ENCODE peak calls at places on chromosomes 2 and 18, in seven cellular contexts. P is substantia nigra; I is H54; W is stimulated activated CD4-positive, alpha-beta T cell treated with anti-CD3 and anti-CD28 coated beads, Interleukin-2, amount 100 ng/mL, for 24 hours; R is Daoy; O is HT1080; T is fibroblast of mammary gland. U is an unnamed sample.

GRCh38 chr2:12284487-12284886 is 432.2 kb upstream of the TRIB2 start:
- DNase-seq in P (no peak), I (no peak), W (no peak), R (peak; percentile 49), O (peak; percentile 65), T (peak; percentile 80), U (no peak)

GRCh38 chr2:88585969-88586368 is 41.3 kb downstream of the EIF2AK3 start:
- DNase-seq in P (no peak), I (no peak), W (no peak), R (no peak), O (no peak), T (no peak), U (no peak)

GRCh38 chr2:110748489-110748867 is 16.1 kb downstream of the ACOXL start:
- DNase-seq in P (no peak), I (no peak), W (peak; percentile 72), R (peak; percentile 73), O (no peak), T (no peak), U (no peak)

GRCh38 chr2:190379249-190379964 is 28.7 kb upstream of the MFSD6 start:
- DNase-seq in P (no peak), I (no peak), W (no peak), R (peak; percentile 56), O (peak; percentile 40), T (peak; percentile 87), U (no peak)

GRCh38 chr2:98882971-98883779 is 52.9 kb downstream of the CRACDL start:
- DNase-seq in P (no peak), I (no peak), W (no peak), R (no peak), O (no peak), T (no peak), U (no peak)

GRCh38 chr2:235170016-235170415 is 218.2 kb downstream of the SH3BP4 start:
- DNase-seq in P (no peak), I (peak; percentile 46), W (no peak), R (peak; percentile 75), O (peak; percentile 77), T (peak; percentile 95), U (peak; percentile 14)

GRCh38 chr18:79439201-79440023 is 43.7 kb downstream of the NFATC1 start:
- DNase-seq in P (no peak), I (no peak), W (peak; percentile 46), R (peak; percentile 52), O (no peak), T (peak; percentile 35), U (no peak)

GRCh38 chr18:56221195-56222065 is 417.0 kb downstream of the TXNL1 start:
- DNase-seq in P (no peak), I (no peak), W (no peak), R (peak; percentile 2), O (peak; percentile 37), T (no peak), U (no peak)

GRCh38 chr18:57859314-57859713 is 56.2 kb upstream of the ATP8B1 start:
- DNase-seq in P (no peak), I (no peak), W (no peak), R (peak; percentile 20), O (peak; percentile 21), T (peak; percentile 54), U (no peak)

GRCh38 chr2:134231296-134231964 is 22.4 kb upstream of the MGAT5 start:
- DNase-seq in P (no peak), I (no peak), W (no peak), R (no peak), O (no peak), T (no peak), U (no peak)

GRCh38 chr2:75481041-75481836 is 79.5 kb downstream of the EVA1A start:
- DNase-seq in P (no peak), I (no peak), W (no peak), R (peak; percentile 11), O (peak; percentile 20), T (peak; percentile 59), U (no peak)

U was measured in non-pigmented ciliary epithelial cell.